ENCODE peak calls at places on chromosomes 7 and 10, in seven cellular contexts. C is thoracic aorta, U is NB4, I is astrocyte of the spinal cord, L is PC-9, W is Calu3, H is tibial nerve. K is an unnamed sample.

GRCh38 chr10:74963549-74963948 is 137.1 kb downstream of the KAT6B start:
- DNase-seq in L (no peak), I (peak; percentile 19), U (peak; percentile 53), H (no peak), C (no peak), W (no peak), K (no peak)

GRCh38 chr10:119826777-119827176 is 45.9 kb downstream of the MCMBP start:
- DNase-seq in W (no peak), H (no peak), I (no peak), U (no peak), C (no peak), L (no peak), K (no peak)

GRCh38 chr7:101728888-101729883 is 88.2 kb upstream of the CUX1 start:
- DNase-seq in U (peak; percentile 91), C (no peak), I (peak; percentile 75), W (peak; percentile 81), H (no peak), L (peak; percentile 99), K (no peak)

GRCh38 chr7:137331378-137331777 is 12.2 kb downstream of the PTN start:
- DNase-seq in C (no peak), W (no peak), L (no peak), H (no peak), U (no peak), I (peak; percentile 55), K (no peak)

GRCh38 chr7:1144269-1144771 is 15.7 kb downstream of the ZFAND2A start:
- DNase-seq in W (no peak), I (peak; percentile 19), U (peak; percentile 67), L (no peak), C (no peak), H (no peak), K (peak; percentile 74)

GRCh38 chr10:67520924-67521520 is 175.0 kb downstream of the CTNNA3 start:
- DNase-seq in U (peak; percentile 70), L (peak; percentile 31), H (no peak), C (no peak), I (peak; percentile 55), W (peak; percentile 60), K (no peak)

GRCh38 chr10:68897336-68897741 is 3.8 kb upstream of the DDX50 start:
- DNase-seq in H (no peak), L (peak; percentile 54), I (peak; percentile 74), C (no peak), W (peak; percentile 70), U (peak; percentile 81), K (no peak)

GRCh38 chr7:134679006-134679405 is 32.4 kb downstream of the BPGM start:
- DNase-seq in U (no peak), L (no peak), C (no peak), W (no peak), I (no peak), H (no peak), K (no peak)

GRCh38 chr10:13877154-13877909 is 290.6 kb downstream of the PRPF18 start:
- DNase-seq in H (peak; percentile 28), L (no peak), U (no peak), I (no peak), W (no peak), C (peak; percentile 60), K (no peak)

GRCh38 chr7:16695621-16696237 is 49.7 kb downstream of the BZW2 start:
- DNase-seq in I (peak; percentile 77), H (no peak), U (peak; percentile 59), C (no peak), L (peak; percentile 37), W (peak; percentile 71), K (no peak)

GRCh38 chr7:89054364-89054763 is 258.8 kb upstream of the TEX47 start:
- DNase-seq in H (no peak), L (no peak), W (no peak), U (no peak), C (no peak), I (no peak), K (no peak)
- TF ChIP-seq CTCF in H (no peak), L (no peak), W (no peak), U (no peak), C (no peak), I (no peak), K (no peak)

GRCh38 chr7:37141742-37142141 is 306.9 kb downstream of the ELMO1 start:
- DNase-seq in C (no peak), H (no peak), W (no peak), U (no peak), L (no peak), I (no peak), K (no peak)
- TF ChIP-seq CTCF in C (no peak), H (no peak), W (no peak), U (no peak), L (no peak), I (no peak), K (no peak)

DNA sequence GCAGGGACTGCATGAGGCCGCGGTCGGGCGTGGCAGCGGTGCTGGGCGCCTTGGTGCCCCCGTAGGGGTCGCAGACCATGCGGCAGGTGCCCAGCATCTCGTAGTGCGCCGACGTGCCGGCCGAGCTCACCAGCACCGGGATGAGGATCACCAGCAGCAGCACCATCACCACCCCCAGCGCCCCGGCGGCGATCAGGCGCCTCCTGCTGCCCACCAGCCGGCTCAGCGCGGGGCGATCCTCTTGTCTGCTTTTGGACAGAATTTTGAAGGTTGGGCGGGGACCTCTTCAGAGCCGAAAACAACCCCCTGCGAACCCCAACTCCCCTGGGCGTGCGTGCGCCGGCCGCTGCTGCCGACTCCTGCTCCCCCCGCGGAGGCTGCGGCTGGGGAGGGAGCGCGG is 779 bp downstream of the C1QL3 start:
- DNase-seq in U (no peak), W (peak; percentile 26), H (no peak), C (no peak), L (no peak), I (no peak), K (peak; percentile 63)
- TF ChIP-seq CTCF in U (no peak), W (peak; percentile 14), H (no peak), C (no peak), L (no peak), I (peak; percentile 34), K (peak; percentile 14)

DNA sequence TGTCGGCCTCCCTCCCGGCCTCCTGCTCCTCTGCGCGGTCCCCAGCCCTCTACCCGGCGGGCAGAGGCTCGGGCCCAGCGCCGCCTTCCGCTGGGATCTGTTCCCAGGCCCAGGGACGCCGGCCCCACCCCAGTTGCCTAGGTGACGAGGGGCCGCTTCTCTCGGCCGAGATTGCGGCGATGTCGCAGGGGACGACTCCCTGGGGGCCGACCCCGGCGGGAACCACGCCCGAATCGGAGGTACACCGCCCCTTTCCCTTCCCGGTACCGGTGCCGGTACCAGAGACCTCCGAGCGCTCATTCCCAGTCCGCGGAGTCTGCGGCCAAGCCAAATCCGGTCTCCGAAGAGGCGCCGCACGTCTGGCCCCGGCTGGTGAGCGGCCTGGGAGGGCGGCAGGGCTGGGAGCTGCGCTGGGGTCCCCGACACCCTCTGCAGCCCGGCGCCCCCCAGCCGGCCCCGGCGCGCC is at the start of gene CABCOCO1:
- DNase-seq in H (no peak), C (no peak), L (peak; percentile 65), W (peak; percentile 83), I (peak; percentile 61), U (no peak), K (peak; percentile 69)
- TF ChIP-seq CTCF in H (no peak), C (no peak), L (no peak), W (no peak), I (peak; percentile 16), U (no peak), K (peak; percentile 10)

GRCh38 chr7:143882611-143883078 is 19.3 kb downstream of the TCAF1 start:
- DNase-seq in H (peak; percentile 35), C (no peak), I (peak; percentile 63), L (peak; percentile 62), U (no peak), W (peak; percentile 65), K (no peak)
- TF ChIP-seq CTCF in H (no peak), C (no peak), I (no peak), L (no peak), U (no peak), W (no peak), K (no peak)

K was measured in ascending aorta.